ENCODE peak calls at places on chromosomes 3 and 15, in ten cellular contexts. One of them, this sample, is unnamed.

GRCh38 chr3:87167634-87168456 is 59.3 kb upstream of the CHMP2B start:
- DNase-seq in frontal cortex: peak
- DNase-seq in foreskin fibroblast: peak
- DNase-seq in HepG2: peak
- DNase-seq in H9: no peak
- DNase-seq in H7: peak
- DNase-seq in activated CD4-positive, alpha-beta T cell treated with anti-CD3 and anti-CD28 coated beads, Interleukin-2, amount 50 U/mL, for 1 hour: peak
- DNase-seq in activated naive CD4-positive, alpha-beta T cell treated with anti-CD3 and anti-CD28 coated beads, Interleukin-2, amount 10 ng/mL, durations not matched to agents 7 days and 5 days: peak
- DNase-seq in activated CD8-positive, alpha-beta memory T cell treated with anti-CD3 and anti-CD28 coated beads for 24 hours: no peak
- DNase-seq in cardiac muscle cell: peak
- DNase-seq in this sample: no peak

GRCh38 chr3:120203621-120204020 is 81.4 kb downstream of the GPR156 start:
- DNase-seq in frontal cortex: no peak
- DNase-seq in foreskin fibroblast: no peak
- DNase-seq in HepG2: no peak
- DNase-seq in H9: no peak
- DNase-seq in H7: no peak
- DNase-seq in activated CD4-positive, alpha-beta T cell treated with anti-CD3 and anti-CD28 coated beads, Interleukin-2, amount 50 U/mL, for 1 hour: no peak
- DNase-seq in activated naive CD4-positive, alpha-beta T cell treated with anti-CD3 and anti-CD28 coated beads, Interleukin-2, amount 10 ng/mL, durations not matched to agents 7 days and 5 days: no peak
- DNase-seq in activated CD8-positive, alpha-beta memory T cell treated with anti-CD3 and anti-CD28 coated beads for 24 hours: no peak
- DNase-seq in cardiac muscle cell: peak
- DNase-seq in this sample: no peak

GRCh38 chr15:88759872-88760271 is 43.4 kb upstream of the ACAN start:
- DNase-seq in frontal cortex: no peak
- DNase-seq in foreskin fibroblast: no peak
- DNase-seq in HepG2: no peak
- DNase-seq in H9: no peak
- DNase-seq in H7: no peak
- DNase-seq in activated CD4-positive, alpha-beta T cell treated with anti-CD3 and anti-CD28 coated beads, Interleukin-2, amount 50 U/mL, for 1 hour: no peak
- DNase-seq in activated naive CD4-positive, alpha-beta T cell treated with anti-CD3 and anti-CD28 coated beads, Interleukin-2, amount 10 ng/mL, durations not matched to agents 7 days and 5 days: no peak
- DNase-seq in activated CD8-positive, alpha-beta memory T cell treated with anti-CD3 and anti-CD28 coated beads for 24 hours: no peak
- DNase-seq in cardiac muscle cell: no peak
- DNase-seq in this sample: no peak

GRCh38 chr3:6860911-6861330 is at the start of gene GRM7:
- DNase-seq in frontal cortex: peak
- DNase-seq in foreskin fibroblast: peak
- DNase-seq in HepG2: no peak
- DNase-seq in H9: peak
- DNase-seq in H7: peak
- DNase-seq in activated CD4-positive, alpha-beta T cell treated with anti-CD3 and anti-CD28 coated beads, Interleukin-2, amount 50 U/mL, for 1 hour: no peak
- DNase-seq in activated naive CD4-positive, alpha-beta T cell treated with anti-CD3 and anti-CD28 coated beads, Interleukin-2, amount 10 ng/mL, durations not matched to agents 7 days and 5 days: no peak
- DNase-seq in activated CD8-positive, alpha-beta memory T cell treated with anti-CD3 and anti-CD28 coated beads for 24 hours: no peak
- DNase-seq in cardiac muscle cell: no peak
- DNase-seq in this sample: peak

GRCh38 chr3:143793971-143794370 is 54.3 kb downstream of the SLC9A9 start:
- DNase-seq in frontal cortex: no peak
- DNase-seq in foreskin fibroblast: peak
- DNase-seq in HepG2: no peak
- DNase-seq in H9: no peak
- DNase-seq in H7: no peak
- DNase-seq in activated CD4-positive, alpha-beta T cell treated with anti-CD3 and anti-CD28 coated beads, Interleukin-2, amount 50 U/mL, for 1 hour: no peak
- DNase-seq in activated naive CD4-positive, alpha-beta T cell treated with anti-CD3 and anti-CD28 coated beads, Interleukin-2, amount 10 ng/mL, durations not matched to agents 7 days and 5 days: no peak
- DNase-seq in activated CD8-positive, alpha-beta memory T cell treated with anti-CD3 and anti-CD28 coated beads for 24 hours: no peak
- DNase-seq in cardiac muscle cell: no peak
- DNase-seq in this sample: no peak

GRCh38 chr3:113276581-113277080 is 65.3 kb downstream of the BOC start:
- DNase-seq in frontal cortex: no peak
- DNase-seq in foreskin fibroblast: no peak
- DNase-seq in HepG2: no peak
- DNase-seq in H9: no peak
- DNase-seq in H7: no peak
- DNase-seq in activated CD4-positive, alpha-beta T cell treated with anti-CD3 and anti-CD28 coated beads, Interleukin-2, amount 50 U/mL, for 1 hour: no peak
- DNase-seq in activated naive CD4-positive, alpha-beta T cell treated with anti-CD3 and anti-CD28 coated beads, Interleukin-2, amount 10 ng/mL, durations not matched to agents 7 days and 5 days: no peak
- DNase-seq in activated CD8-positive, alpha-beta memory T cell treated with anti-CD3 and anti-CD28 coated beads for 24 hours: no peak
- DNase-seq in cardiac muscle cell: no peak
- DNase-seq in this sample: no peak

GRCh38 chr15:98946301-98947255 is 61.0 kb downstream of the PGPEP1L start:
- DNase-seq in frontal cortex: peak
- DNase-seq in foreskin fibroblast: peak
- DNase-seq in HepG2: no peak
- DNase-seq in H9: no peak
- DNase-seq in H7: peak
- DNase-seq in activated CD4-positive, alpha-beta T cell treated with anti-CD3 and anti-CD28 coated beads, Interleukin-2, amount 50 U/mL, for 1 hour: no peak
- DNase-seq in activated naive CD4-positive, alpha-beta T cell treated with anti-CD3 and anti-CD28 coated beads, Interleukin-2, amount 10 ng/mL, durations not matched to agents 7 days and 5 days: no peak
- DNase-seq in activated CD8-positive, alpha-beta memory T cell treated with anti-CD3 and anti-CD28 coated beads for 24 hours: no peak
- DNase-seq in cardiac muscle cell: no peak
- DNase-seq in this sample: peak

GRCh38 chr15:99441871-99442267 is 123.9 kb upstream of the MEF2A start:
- DNase-seq in frontal cortex: no peak
- DNase-seq in foreskin fibroblast: no peak
- DNase-seq in HepG2: no peak
- DNase-seq in H9: no peak
- DNase-seq in H7: no peak
- DNase-seq in activated CD4-positive, alpha-beta T cell treated with anti-CD3 and anti-CD28 coated beads, Interleukin-2, amount 50 U/mL, for 1 hour: no peak
- DNase-seq in activated naive CD4-positive, alpha-beta T cell treated with anti-CD3 and anti-CD28 coated beads, Interleukin-2, amount 10 ng/mL, durations not matched to agents 7 days and 5 days: no peak
- DNase-seq in activated CD8-positive, alpha-beta memory T cell treated with anti-CD3 and anti-CD28 coated beads for 24 hours: peak
- DNase-seq in cardiac muscle cell: no peak
- DNase-seq in this sample: no peak

GRCh38 chr15:58748787-58749531 is 548 bp downstream of the ADAM10 start:
- DNase-seq in frontal cortex: peak
- DNase-seq in foreskin fibroblast: peak
- DNase-seq in HepG2: peak
- DNase-seq in H9: peak
- DNase-seq in H7: peak
- DNase-seq in activated CD4-positive, alpha-beta T cell treated with anti-CD3 and anti-CD28 coated beads, Interleukin-2, amount 50 U/mL, for 1 hour: peak
- DNase-seq in activated naive CD4-positive, alpha-beta T cell treated with anti-CD3 and anti-CD28 coated beads, Interleukin-2, amount 10 ng/mL, durations not matched to agents 7 days and 5 days: peak
- DNase-seq in activated CD8-positive, alpha-beta memory T cell treated with anti-CD3 and anti-CD28 coated beads for 24 hours: peak
- DNase-seq in cardiac muscle cell: peak
- DNase-seq in this sample: no peak

GRCh38 chr15:67303490-67304363 is 49.1 kb downstream of the IQCH start:
- DNase-seq in frontal cortex: peak
- DNase-seq in foreskin fibroblast: peak
- DNase-seq in HepG2: peak
- DNase-seq in H9: no peak
- DNase-seq in H7: peak
- DNase-seq in activated CD4-positive, alpha-beta T cell treated with anti-CD3 and anti-CD28 coated beads, Interleukin-2, amount 50 U/mL, for 1 hour: peak
- DNase-seq in activated naive CD4-positive, alpha-beta T cell treated with anti-CD3 and anti-CD28 coated beads, Interleukin-2, amount 10 ng/mL, durations not matched to agents 7 days and 5 days: peak
- DNase-seq in activated CD8-positive, alpha-beta memory T cell treated with anti-CD3 and anti-CD28 coated beads for 24 hours: no peak
- DNase-seq in cardiac muscle cell: peak
- DNase-seq in this sample: no peak

GRCh38 chr15:69789648-69790393 is 307.9 kb downstream of the TLE3 start:
- DNase-seq in frontal cortex: no peak
- DNase-seq in foreskin fibroblast: no peak
- DNase-seq in HepG2: no peak
- DNase-seq in H9: no peak
- DNase-seq in H7: peak
- DNase-seq in activated CD4-positive, alpha-beta T cell treated with anti-CD3 and anti-CD28 coated beads, Interleukin-2, amount 50 U/mL, for 1 hour: no peak
- DNase-seq in activated naive CD4-positive, alpha-beta T cell treated with anti-CD3 and anti-CD28 coated beads, Interleukin-2, amount 10 ng/mL, durations not matched to agents 7 days and 5 days: no peak
- DNase-seq in activated CD8-positive, alpha-beta memory T cell treated with anti-CD3 and anti-CD28 coated beads for 24 hours: peak
- DNase-seq in cardiac muscle cell: no peak
- DNase-seq in this sample: no peak

GRCh38 chr15:32688151-32688639 is 29.6 kb upstream of the GREM1 start:
- DNase-seq in frontal cortex: no peak
- DNase-seq in foreskin fibroblast: no peak
- DNase-seq in HepG2: peak
- DNase-seq in H9: no peak
- DNase-seq in H7: no peak
- DNase-seq in activated CD4-positive, alpha-beta T cell treated with anti-CD3 and anti-CD28 coated beads, Interleukin-2, amount 50 U/mL, for 1 hour: no peak
- DNase-seq in activated naive CD4-positive, alpha-beta T cell treated with anti-CD3 and anti-CD28 coated beads, Interleukin-2, amount 10 ng/mL, durations not matched to agents 7 days and 5 days: no peak
- DNase-seq in activated CD8-positive, alpha-beta memory T cell treated with anti-CD3 and anti-CD28 coated beads for 24 hours: no peak
- DNase-seq in cardiac muscle cell: no peak
- DNase-seq in this sample: no peak

GRCh38 chr15:67149068-67149841 is 83.9 kb downstream of the SMAD3 start:
- DNase-seq in frontal cortex: no peak
- DNase-seq in foreskin fibroblast: no peak
- DNase-seq in HepG2: peak
- DNase-seq in H9: no peak
- DNase-seq in H7: no peak
- DNase-seq in activated CD4-positive, alpha-beta T cell treated with anti-CD3 and anti-CD28 coated beads, Interleukin-2, amount 50 U/mL, for 1 hour: no peak
- DNase-seq in activated naive CD4-positive, alpha-beta T cell treated with anti-CD3 and anti-CD28 coated beads, Interleukin-2, amount 10 ng/mL, durations not matched to agents 7 days and 5 days: no peak
- DNase-seq in activated CD8-positive, alpha-beta memory T cell treated with anti-CD3 and anti-CD28 coated beads for 24 hours: no peak
- DNase-seq in cardiac muscle cell: no peak
- DNase-seq in this sample: no peak

GRCh38 chr15:33107950-33108349 is 86.6 kb downstream of the FMN1 start:
- DNase-seq in frontal cortex: no peak
- DNase-seq in foreskin fibroblast: peak
- DNase-seq in HepG2: no peak
- DNase-seq in H9: no peak
- DNase-seq in H7: no peak
- DNase-seq in activated CD4-positive, alpha-beta T cell treated with anti-CD3 and anti-CD28 coated beads, Interleukin-2, amount 50 U/mL, for 1 hour: no peak
- DNase-seq in activated naive CD4-positive, alpha-beta T cell treated with anti-CD3 and anti-CD28 coated beads, Interleukin-2, amount 10 ng/mL, durations not matched to agents 7 days and 5 days: no peak
- DNase-seq in activated CD8-positive, alpha-beta memory T cell treated with anti-CD3 and anti-CD28 coated beads for 24 hours: no peak
- DNase-seq in cardiac muscle cell: no peak
- DNase-seq in this sample: no peak

GRCh38 chr3:66863205-66864135 is 134.6 kb upstream of the KBTBD8 start:
- DNase-seq in frontal cortex: no peak
- DNase-seq in foreskin fibroblast: no peak
- DNase-seq in HepG2: no peak
- DNase-seq in H9: no peak
- DNase-seq in H7: no peak
- DNase-seq in activated CD4-positive, alpha-beta T cell treated with anti-CD3 and anti-CD28 coated beads, Interleukin-2, amount 50 U/mL, for 1 hour: no peak
- DNase-seq in activated naive CD4-positive, alpha-beta T cell treated with anti-CD3 and anti-CD28 coated beads, Interleukin-2, amount 10 ng/mL, durations not matched to agents 7 days and 5 days: no peak
- DNase-seq in activated CD8-positive, alpha-beta memory T cell treated with anti-CD3 and anti-CD28 coated beads for 24 hours: no peak
- DNase-seq in cardiac muscle cell: no peak
- DNase-seq in this sample: no peak

GRCh38 chr3:184758056-184758455 is 46.2 kb upstream of the MAGEF1 start:
- DNase-seq in frontal cortex: no peak
- DNase-seq in foreskin fibroblast: no peak
- DNase-seq in HepG2: no peak
- DNase-seq in H9: no peak
- DNase-seq in H7: no peak
- DNase-seq in activated CD4-positive, alpha-beta T cell treated with anti-CD3 and anti-CD28 coated beads, Interleukin-2, amount 50 U/mL, for 1 hour: no peak
- DNase-seq in activated naive CD4-positive, alpha-beta T cell treated with anti-CD3 and anti-CD28 coated beads, Interleukin-2, amount 10 ng/mL, durations not matched to agents 7 days and 5 days: no peak
- DNase-seq in activated CD8-positive, alpha-beta memory T cell treated with anti-CD3 and anti-CD28 coated beads for 24 hours: no peak
- DNase-seq in cardiac muscle cell: no peak
- DNase-seq in this sample: no peak

GRCh38 chr3:186664119-186664495 is 1.7 kb upstream of the HRG start:
- DNase-seq in frontal cortex: no peak
- DNase-seq in foreskin fibroblast: no peak
- DNase-seq in HepG2: no peak
- DNase-seq in H9: no peak
- DNase-seq in H7: no peak
- DNase-seq in activated CD4-positive, alpha-beta T cell treated with anti-CD3 and anti-CD28 coated beads, Interleukin-2, amount 50 U/mL, for 1 hour: no peak
- DNase-seq in activated naive CD4-positive, alpha-beta T cell treated with anti-CD3 and anti-CD28 coated beads, Interleukin-2, amount 10 ng/mL, durations not matched to agents 7 days and 5 days: no peak
- DNase-seq in activated CD8-positive, alpha-beta memory T cell treated with anti-CD3 and anti-CD28 coated beads for 24 hours: no peak
- DNase-seq in cardiac muscle cell: no peak
- DNase-seq in this sample: no peak

GRCh38 chr15:86759766-86760165 is 680.1 kb downstream of the AGBL1 start:
- DNase-seq in frontal cortex: no peak
- DNase-seq in foreskin fibroblast: no peak
- DNase-seq in HepG2: no peak
- DNase-seq in H9: no peak
- DNase-seq in H7: no peak
- DNase-seq in activated CD4-positive, alpha-beta T cell treated with anti-CD3 and anti-CD28 coated beads, Interleukin-2, amount 50 U/mL, for 1 hour: no peak
- DNase-seq in activated naive CD4-positive, alpha-beta T cell treated with anti-CD3 and anti-CD28 coated beads, Interleukin-2, amount 10 ng/mL, durations not matched to agents 7 days and 5 days: no peak
- DNase-seq in activated CD8-positive, alpha-beta memory T cell treated with anti-CD3 and anti-CD28 coated beads for 24 hours: no peak
- DNase-seq in cardiac muscle cell: no peak
- DNase-seq in this sample: no peak

GRCh38 chr3:127065561-127066270 is 82.8 kb downstream of the PLXNA1 start:
- DNase-seq in frontal cortex: no peak
- DNase-seq in foreskin fibroblast: peak
- DNase-seq in HepG2: no peak
- DNase-seq in H9: no peak
- DNase-seq in H7: no peak
- DNase-seq in activated CD4-positive, alpha-beta T cell treated with anti-CD3 and anti-CD28 coated beads, Interleukin-2, amount 50 U/mL, for 1 hour: no peak
- DNase-seq in activated naive CD4-positive, alpha-beta T cell treated with anti-CD3 and anti-CD28 coated beads, Interleukin-2, amount 10 ng/mL, durations not matched to agents 7 days and 5 days: peak
- DNase-seq in activated CD8-positive, alpha-beta memory T cell treated with anti-CD3 and anti-CD28 coated beads for 24 hours: no peak
- DNase-seq in cardiac muscle cell: peak
- DNase-seq in this sample: no peak

GRCh38 chr3:55416381-55416821 is 70.7 kb downstream of the WNT5A start:
- DNase-seq in frontal cortex: no peak
- DNase-seq in foreskin fibroblast: peak
- DNase-seq in HepG2: no peak
- DNase-seq in H9: no peak
- DNase-seq in H7: no peak
- DNase-seq in activated CD4-positive, alpha-beta T cell treated with anti-CD3 and anti-CD28 coated beads, Interleukin-2, amount 50 U/mL, for 1 hour: no peak
- DNase-seq in activated naive CD4-positive, alpha-beta T cell treated with anti-CD3 and anti-CD28 coated beads, Interleukin-2, amount 10 ng/mL, durations not matched to agents 7 days and 5 days: no peak
- DNase-seq in activated CD8-positive, alpha-beta memory T cell treated with anti-CD3 and anti-CD28 coated beads for 24 hours: no peak
- DNase-seq in cardiac muscle cell: peak
- DNase-seq in this sample: no peak

GRCh38 chr15:44713006-44713966 is 2.0 kb downstream of the B2M start:
- DNase-seq in frontal cortex: no peak
- DNase-seq in foreskin fibroblast: peak
- DNase-seq in HepG2: peak
- DNase-seq in H9: no peak
- DNase-seq in H7: peak
- DNase-seq in activated CD4-positive, alpha-beta T cell treated with anti-CD3 and anti-CD28 coated beads, Interleukin-2, amount 50 U/mL, for 1 hour: no peak
- DNase-seq in activated naive CD4-positive, alpha-beta T cell treated with anti-CD3 and anti-CD28 coated beads, Interleukin-2, amount 10 ng/mL, durations not matched to agents 7 days and 5 days: no peak
- DNase-seq in activated CD8-positive, alpha-beta memory T cell treated with anti-CD3 and anti-CD28 coated beads for 24 hours: no peak
- DNase-seq in cardiac muscle cell: peak
- DNase-seq in this sample: no peak

GRCh38 chr15:73865379-73865778 is 8.0 kb upstream of the TBC1D21 start:
- DNase-seq in frontal cortex: no peak
- DNase-seq in foreskin fibroblast: no peak
- DNase-seq in HepG2: no peak
- DNase-seq in H9: no peak
- DNase-seq in H7: no peak
- DNase-seq in activated CD4-positive, alpha-beta T cell treated with anti-CD3 and anti-CD28 coated beads, Interleukin-2, amount 50 U/mL, for 1 hour: no peak
- DNase-seq in activated naive CD4-positive, alpha-beta T cell treated with anti-CD3 and anti-CD28 coated beads, Interleukin-2, amount 10 ng/mL, durations not matched to agents 7 days and 5 days: no peak
- DNase-seq in activated CD8-positive, alpha-beta memory T cell treated with anti-CD3 and anti-CD28 coated beads for 24 hours: no peak
- DNase-seq in cardiac muscle cell: no peak
- DNase-seq in this sample: no peak

GRCh38 chr15:80183886-80184285 is 31.1 kb downstream of the FAH start:
- DNase-seq in frontal cortex: no peak
- DNase-seq in foreskin fibroblast: peak
- DNase-seq in HepG2: no peak
- DNase-seq in H9: no peak
- DNase-seq in H7: peak
- DNase-seq in activated CD4-positive, alpha-beta T cell treated with anti-CD3 and anti-CD28 coated beads, Interleukin-2, amount 50 U/mL, for 1 hour: no peak
- DNase-seq in activated naive CD4-positive, alpha-beta T cell treated with anti-CD3 and anti-CD28 coated beads, Interleukin-2, amount 10 ng/mL, durations not matched to agents 7 days and 5 days: no peak
- DNase-seq in activated CD8-positive, alpha-beta memory T cell treated with anti-CD3 and anti-CD28 coated beads for 24 hours: no peak
- DNase-seq in cardiac muscle cell: no peak
- DNase-seq in this sample: no peak

GRCh38 chr3:100073555-100074307 is 40.6 kb downstream of the FILIP1L start:
- DNase-seq in frontal cortex: no peak
- DNase-seq in foreskin fibroblast: peak
- DNase-seq in HepG2: no peak
- DNase-seq in H9: peak
- DNase-seq in H7: no peak
- DNase-seq in activated CD4-positive, alpha-beta T cell treated with anti-CD3 and anti-CD28 coated beads, Interleukin-2, amount 50 U/mL, for 1 hour: no peak
- DNase-seq in activated naive CD4-positive, alpha-beta T cell treated with anti-CD3 and anti-CD28 coated beads, Interleukin-2, amount 10 ng/mL, durations not matched to agents 7 days and 5 days: peak
- DNase-seq in activated CD8-positive, alpha-beta memory T cell treated with anti-CD3 and anti-CD28 coated beads for 24 hours: no peak
- DNase-seq in cardiac muscle cell: peak
- DNase-seq in this sample: no peak

GRCh38 chr15:85761635-85762034 is 33.1 kb downstream of the KLHL25 start:
- DNase-seq in frontal cortex: no peak
- DNase-seq in foreskin fibroblast: no peak
- DNase-seq in HepG2: no peak
- DNase-seq in H9: no peak
- DNase-seq in H7: no peak
- DNase-seq in activated CD4-positive, alpha-beta T cell treated with anti-CD3 and anti-CD28 coated beads, Interleukin-2, amount 50 U/mL, for 1 hour: no peak
- DNase-seq in activated naive CD4-positive, alpha-beta T cell treated with anti-CD3 and anti-CD28 coated beads, Interleukin-2, amount 10 ng/mL, durations not matched to agents 7 days and 5 days: no peak
- DNase-seq in activated CD8-positive, alpha-beta memory T cell treated with anti-CD3 and anti-CD28 coated beads for 24 hours: no peak
- DNase-seq in cardiac muscle cell: peak
- DNase-seq in this sample: no peak

GRCh38 chr15:37106490-37107001 is 6.2 kb upstream of the MEIS2 start:
- DNase-seq in frontal cortex: no peak
- DNase-seq in foreskin fibroblast: peak
- DNase-seq in HepG2: no peak
- DNase-seq in H9: peak
- DNase-seq in H7: peak
- DNase-seq in activated CD4-positive, alpha-beta T cell treated with anti-CD3 and anti-CD28 coated beads, Interleukin-2, amount 50 U/mL, for 1 hour: no peak
- DNase-seq in activated naive CD4-positive, alpha-beta T cell treated with anti-CD3 and anti-CD28 coated beads, Interleukin-2, amount 10 ng/mL, durations not matched to agents 7 days and 5 days: no peak
- DNase-seq in activated CD8-positive, alpha-beta memory T cell treated with anti-CD3 and anti-CD28 coated beads for 24 hours: no peak
- DNase-seq in cardiac muscle cell: peak
- DNase-seq in this sample: peak

GRCh38 chr15:69919816-69920215 is 177.9 kb downstream of the TLE3 start:
- DNase-seq in frontal cortex: peak
- DNase-seq in foreskin fibroblast: no peak
- DNase-seq in HepG2: no peak
- DNase-seq in H9: peak
- DNase-seq in H7: peak
- DNase-seq in activated CD4-positive, alpha-beta T cell treated with anti-CD3 and anti-CD28 coated beads, Interleukin-2, amount 50 U/mL, for 1 hour: no peak
- DNase-seq in activated naive CD4-positive, alpha-beta T cell treated with anti-CD3 and anti-CD28 coated beads, Interleukin-2, amount 10 ng/mL, durations not matched to agents 7 days and 5 days: no peak
- DNase-seq in activated CD8-positive, alpha-beta memory T cell treated with anti-CD3 and anti-CD28 coated beads for 24 hours: peak
- DNase-seq in cardiac muscle cell: no peak
- DNase-seq in this sample: no peak

GRCh38 chr15:92077353-92078080 is 224.0 kb downstream of the SLCO3A1 start:
- DNase-seq in frontal cortex: peak
- DNase-seq in foreskin fibroblast: peak
- DNase-seq in HepG2: peak
- DNase-seq in H9: peak
- DNase-seq in H7: peak
- DNase-seq in activated CD4-positive, alpha-beta T cell treated with anti-CD3 and anti-CD28 coated beads, Interleukin-2, amount 50 U/mL, for 1 hour: peak
- DNase-seq in activated naive CD4-positive, alpha-beta T cell treated with anti-CD3 and anti-CD28 coated beads, Interleukin-2, amount 10 ng/mL, durations not matched to agents 7 days and 5 days: peak
- DNase-seq in activated CD8-positive, alpha-beta memory T cell treated with anti-CD3 and anti-CD28 coated beads for 24 hours: peak
- DNase-seq in cardiac muscle cell: peak
- DNase-seq in this sample: peak

This sample was measured in D721Med.